ENCODE peak calls at places on chromosome 2, in ten cellular contexts. One of them, this sample, is unnamed.

GRCh38 chr2:233352141-233352842 is 2.0 kb upstream of the DGKD start:
- DNase-seq in posterior cingulate gyrus: no peak
- DNase-seq in AG20443: no peak
- DNase-seq in C1 segment of cervical spinal cord: no peak
- DNase-seq in choroid plexus epithelial cell: no peak
- DNase-seq in stromal cell of bone marrow: no peak
- DNase-seq in head of caudate nucleus: no peak
- DNase-seq in H54: no peak
- DNase-seq in A549: no peak
- DNase-seq in tibial artery: no peak
- DNase-seq in this sample: no peak

GRCh38 chr2:152054593-152054992 is 44.3 kb downstream of the CACNB4 start:
- DNase-seq in posterior cingulate gyrus: no peak
- DNase-seq in AG20443: peak; percentile 62
- DNase-seq in C1 segment of cervical spinal cord: no peak
- DNase-seq in choroid plexus epithelial cell: peak; percentile 63
- DNase-seq in stromal cell of bone marrow: peak; percentile 83
- DNase-seq in head of caudate nucleus: no peak
- DNase-seq in H54: no peak
- DNase-seq in A549: no peak
- DNase-seq in tibial artery: no peak
- DNase-seq in this sample: peak; percentile 7

GRCh38 chr2:239927424-239927981 is 97.6 kb downstream of the NDUFA10 start:
- DNase-seq in posterior cingulate gyrus: peak; percentile 62
- DNase-seq in AG20443: peak; percentile 88
- DNase-seq in C1 segment of cervical spinal cord: no peak
- DNase-seq in choroid plexus epithelial cell: peak; percentile 80
- DNase-seq in stromal cell of bone marrow: peak; percentile 54
- DNase-seq in head of caudate nucleus: peak; percentile 61
- DNase-seq in H54: peak; percentile 90
- DNase-seq in A549: peak; percentile 89
- DNase-seq in tibial artery: no peak
- DNase-seq in this sample: peak; percentile 83

GRCh38 chr2:30421551-30422436 is 25.3 kb upstream of the LCLAT1 start:
- DNase-seq in posterior cingulate gyrus: no peak
- DNase-seq in AG20443: peak; percentile 61
- DNase-seq in C1 segment of cervical spinal cord: no peak
- DNase-seq in choroid plexus epithelial cell: peak; percentile 88
- DNase-seq in stromal cell of bone marrow: peak; percentile 93
- DNase-seq in head of caudate nucleus: no peak
- DNase-seq in H54: no peak
- DNase-seq in A549: no peak
- DNase-seq in tibial artery: no peak
- DNase-seq in this sample: no peak

GRCh38 chr2:170525566-170525900 is 189.6 kb upstream of the SP5 start:
- DNase-seq in posterior cingulate gyrus: no peak
- DNase-seq in AG20443: peak; percentile 93
- DNase-seq in C1 segment of cervical spinal cord: no peak
- DNase-seq in choroid plexus epithelial cell: peak; percentile 99
- DNase-seq in stromal cell of bone marrow: peak; percentile 86
- DNase-seq in head of caudate nucleus: peak; percentile 40
- DNase-seq in H54: peak; percentile 70
- DNase-seq in A549: peak; percentile 60
- DNase-seq in tibial artery: peak; percentile 93
- DNase-seq in this sample: peak; percentile 94

GRCh38 chr2:735670-736218 is 58.5 kb upstream of the TMEM18 start:
- DNase-seq in posterior cingulate gyrus: no peak
- DNase-seq in AG20443: no peak
- DNase-seq in C1 segment of cervical spinal cord: no peak
- DNase-seq in choroid plexus epithelial cell: no peak
- DNase-seq in stromal cell of bone marrow: no peak
- DNase-seq in head of caudate nucleus: no peak
- DNase-seq in H54: no peak
- DNase-seq in A549: no peak
- DNase-seq in tibial artery: no peak
- DNase-seq in this sample: no peak

GRCh38 chr2:115910270-115910669 is 1467.8 kb downstream of the DPP10 start:
- DNase-seq in posterior cingulate gyrus: no peak
- DNase-seq in AG20443: no peak
- DNase-seq in C1 segment of cervical spinal cord: no peak
- DNase-seq in choroid plexus epithelial cell: no peak
- DNase-seq in stromal cell of bone marrow: no peak
- DNase-seq in head of caudate nucleus: no peak
- DNase-seq in H54: no peak
- DNase-seq in A549: peak; percentile 4
- DNase-seq in tibial artery: no peak
- DNase-seq in this sample: no peak

GRCh38 chr2:109031481-109032228 is 42.6 kb upstream of the EDAR start:
- DNase-seq in posterior cingulate gyrus: peak; percentile 29
- DNase-seq in AG20443: peak; percentile 41
- DNase-seq in C1 segment of cervical spinal cord: no peak
- DNase-seq in choroid plexus epithelial cell: peak; percentile 65
- DNase-seq in stromal cell of bone marrow: no peak
- DNase-seq in head of caudate nucleus: peak; percentile 42
- DNase-seq in H54: no peak
- DNase-seq in A549: no peak
- DNase-seq in tibial artery: no peak
- DNase-seq in this sample: no peak

GRCh38 chr2:25276569-25277465 is 64.9 kb downstream of the DNMT3A start:
- DNase-seq in posterior cingulate gyrus: peak; percentile 70
- DNase-seq in AG20443: peak; percentile 43
- DNase-seq in C1 segment of cervical spinal cord: no peak
- DNase-seq in choroid plexus epithelial cell: peak; percentile 13
- DNase-seq in stromal cell of bone marrow: no peak
- DNase-seq in head of caudate nucleus: peak; percentile 78
- DNase-seq in H54: peak; percentile 40
- DNase-seq in A549: no peak
- DNase-seq in tibial artery: peak; percentile 42
- DNase-seq in this sample: no peak

GRCh38 chr2:156339110-156339847 is 6.8 kb upstream of the NR4A2 start:
- DNase-seq in posterior cingulate gyrus: peak; percentile 47
- DNase-seq in AG20443: no peak
- DNase-seq in C1 segment of cervical spinal cord: no peak
- DNase-seq in choroid plexus epithelial cell: no peak
- DNase-seq in stromal cell of bone marrow: no peak
- DNase-seq in head of caudate nucleus: no peak
- DNase-seq in H54: no peak
- DNase-seq in A549: peak; percentile 29
- DNase-seq in tibial artery: no peak
- DNase-seq in this sample: no peak

GRCh38 chr2:144512421-144513272 is 7.3 kb downstream of the ZEB2 start:
- DNase-seq in posterior cingulate gyrus: no peak
- DNase-seq in AG20443: no peak
- DNase-seq in C1 segment of cervical spinal cord: no peak
- DNase-seq in choroid plexus epithelial cell: no peak
- DNase-seq in stromal cell of bone marrow: no peak
- DNase-seq in head of caudate nucleus: no peak
- DNase-seq in H54: no peak
- DNase-seq in A549: no peak
- DNase-seq in tibial artery: no peak
- DNase-seq in this sample: no peak

GRCh38 chr2:162915858-162916257 is 77.3 kb upstream of the KCNH7 start:
- DNase-seq in posterior cingulate gyrus: no peak
- DNase-seq in AG20443: no peak
- DNase-seq in C1 segment of cervical spinal cord: no peak
- DNase-seq in choroid plexus epithelial cell: no peak
- DNase-seq in stromal cell of bone marrow: no peak
- DNase-seq in head of caudate nucleus: no peak
- DNase-seq in H54: no peak
- DNase-seq in A549: no peak
- DNase-seq in tibial artery: no peak
- DNase-seq in this sample: no peak

GRCh38 chr2:60589093-60589492 is 35.6 kb upstream of the BCL11A start:
- DNase-seq in posterior cingulate gyrus: no peak
- DNase-seq in AG20443: no peak
- DNase-seq in C1 segment of cervical spinal cord: no peak
- DNase-seq in choroid plexus epithelial cell: no peak
- DNase-seq in stromal cell of bone marrow: no peak
- DNase-seq in head of caudate nucleus: no peak
- DNase-seq in H54: no peak
- DNase-seq in A549: no peak
- DNase-seq in tibial artery: no peak
- DNase-seq in this sample: no peak

GRCh38 chr2:12340164-12340563 is 376.6 kb upstream of the TRIB2 start:
- DNase-seq in posterior cingulate gyrus: no peak
- DNase-seq in AG20443: peak; percentile 65
- DNase-seq in C1 segment of cervical spinal cord: no peak
- DNase-seq in choroid plexus epithelial cell: peak; percentile 70
- DNase-seq in stromal cell of bone marrow: peak; percentile 61
- DNase-seq in head of caudate nucleus: no peak
- DNase-seq in H54: no peak
- DNase-seq in A549: no peak
- DNase-seq in tibial artery: no peak
- DNase-seq in this sample: no peak

GRCh38 chr2:175004730-175004979 is 526 bp downstream of the CHN1 start:
- DNase-seq in posterior cingulate gyrus: no peak
- DNase-seq in AG20443: peak; percentile 37
- DNase-seq in C1 segment of cervical spinal cord: no peak
- DNase-seq in choroid plexus epithelial cell: no peak
- DNase-seq in stromal cell of bone marrow: no peak
- DNase-seq in head of caudate nucleus: no peak
- DNase-seq in H54: no peak
- DNase-seq in A549: no peak
- DNase-seq in tibial artery: no peak
- DNase-seq in this sample: no peak

GRCh38 chr2:1886405-1886992 is 142.2 kb upstream of the PXDN start:
- DNase-seq in posterior cingulate gyrus: peak; percentile 76
- DNase-seq in AG20443: peak; percentile 81
- DNase-seq in C1 segment of cervical spinal cord: no peak
- DNase-seq in choroid plexus epithelial cell: peak; percentile 93
- DNase-seq in stromal cell of bone marrow: peak; percentile 25
- DNase-seq in head of caudate nucleus: peak; percentile 80
- DNase-seq in H54: peak; percentile 44
- DNase-seq in A549: peak; percentile 81
- DNase-seq in tibial artery: peak; percentile 54
- DNase-seq in this sample: peak; percentile 23

GRCh38 chr2:88055049-88055435 is 541 bp downstream of the KRCC1 start:
- DNase-seq in posterior cingulate gyrus: no peak
- DNase-seq in AG20443: peak; percentile 34
- DNase-seq in C1 segment of cervical spinal cord: no peak
- DNase-seq in choroid plexus epithelial cell: peak; percentile 40
- DNase-seq in stromal cell of bone marrow: no peak
- DNase-seq in head of caudate nucleus: no peak
- DNase-seq in H54: peak; percentile 16
- DNase-seq in A549: peak; percentile 42
- DNase-seq in tibial artery: no peak
- DNase-seq in this sample: no peak

This sample was measured in SJSA1.